ENCODE peak calls at places on chromosomes 6 and 20, in eight cellular contexts. One of them, this sample, is unnamed.

GRCh38 chr6:36685198-36685919 is 6.8 kb downstream of the CDKN1A start:
- DNase-seq in psoas muscle: peak; percentile 42
- DNase-seq in SW480: no peak
- DNase-seq in MCF 10A: no peak
- DNase-seq in LoVo: peak; percentile 24
- DNase-seq in activated B cell treated with CpG ODN at 0.5 μM for 24 hours: no peak
- DNase-seq in NCI-H1694 treated with DMSO at 0.1 percent for 48 hours: no peak
- DNase-seq in GM12865: no peak
- DNase-seq in this sample: no peak

GRCh38 chr20:61361501-61361900 is 109.4 kb downstream of the CDH4 start:
- DNase-seq in NCI-H1694 treated with DMSO at 0.1 percent for 48 hours: no peak
- DNase-seq in psoas muscle: no peak
- DNase-seq in GM12865: no peak
- DNase-seq in SW480: no peak
- DNase-seq in activated B cell treated with CpG ODN at 0.5 μM for 24 hours: no peak
- DNase-seq in MCF 10A: no peak
- DNase-seq in LoVo: no peak
- DNase-seq in this sample: no peak

GRCh38 chr20:35881676-35882075 is 72.6 kb downstream of the SCAND1 start:
- DNase-seq in activated B cell treated with CpG ODN at 0.5 μM for 24 hours: no peak
- DNase-seq in NCI-H1694 treated with DMSO at 0.1 percent for 48 hours: no peak
- DNase-seq in GM12865: no peak
- DNase-seq in SW480: no peak
- DNase-seq in MCF 10A: no peak
- DNase-seq in psoas muscle: no peak
- DNase-seq in LoVo: no peak
- DNase-seq in this sample: no peak

GRCh38 chr6:36977470-36977941 is 8.5 kb downstream of the MTCH1 start:
- DNase-seq in NCI-H1694 treated with DMSO at 0.1 percent for 48 hours: no peak
- DNase-seq in MCF 10A: no peak
- DNase-seq in activated B cell treated with CpG ODN at 0.5 μM for 24 hours: no peak
- DNase-seq in GM12865: peak; percentile 66
- DNase-seq in psoas muscle: no peak
- DNase-seq in LoVo: no peak
- DNase-seq in SW480: no peak
- DNase-seq in this sample: no peak

GRCh38 chr6:91185072-91185471 is 598.2 kb upstream of the MAP3K7 start:
- DNase-seq in psoas muscle: no peak
- DNase-seq in activated B cell treated with CpG ODN at 0.5 μM for 24 hours: no peak
- DNase-seq in MCF 10A: no peak
- DNase-seq in NCI-H1694 treated with DMSO at 0.1 percent for 48 hours: no peak
- DNase-seq in GM12865: no peak
- DNase-seq in SW480: no peak
- DNase-seq in LoVo: no peak
- DNase-seq in this sample: no peak

GRCh38 chr6:36436466-36436865 is 6.2 kb downstream of the PXT1 start:
- DNase-seq in activated B cell treated with CpG ODN at 0.5 μM for 24 hours: no peak
- DNase-seq in MCF 10A: no peak
- DNase-seq in GM12865: peak; percentile 4
- DNase-seq in psoas muscle: no peak
- DNase-seq in SW480: no peak
- DNase-seq in NCI-H1694 treated with DMSO at 0.1 percent for 48 hours: no peak
- DNase-seq in LoVo: no peak
- DNase-seq in this sample: no peak

GRCh38 chr6:26342106-26342999 is 22.6 kb upstream of the BTN3A2 start:
- DNase-seq in psoas muscle: no peak
- DNase-seq in MCF 10A: peak; percentile 45
- DNase-seq in activated B cell treated with CpG ODN at 0.5 μM for 24 hours: no peak
- DNase-seq in GM12865: peak; percentile 82
- DNase-seq in SW480: no peak
- DNase-seq in NCI-H1694 treated with DMSO at 0.1 percent for 48 hours: no peak
- DNase-seq in LoVo: no peak
- DNase-seq in this sample: no peak

GRCh38 chr20:63483834-63484233 is 11.4 kb upstream of the KCNQ2 start:
- DNase-seq in NCI-H1694 treated with DMSO at 0.1 percent for 48 hours: no peak
- DNase-seq in psoas muscle: peak; percentile 68
- DNase-seq in MCF 10A: no peak
- DNase-seq in activated B cell treated with CpG ODN at 0.5 μM for 24 hours: no peak
- DNase-seq in SW480: no peak
- DNase-seq in LoVo: no peak
- DNase-seq in GM12865: no peak
- DNase-seq in this sample: no peak

GRCh38 chr6:152221806-152222628 is 414.5 kb downstream of the ESR1 start:
- DNase-seq in GM12865: no peak
- DNase-seq in LoVo: no peak
- DNase-seq in SW480: no peak
- DNase-seq in psoas muscle: no peak
- DNase-seq in MCF 10A: peak; percentile 14
- DNase-seq in NCI-H1694 treated with DMSO at 0.1 percent for 48 hours: no peak
- DNase-seq in activated B cell treated with CpG ODN at 0.5 μM for 24 hours: no peak
- DNase-seq in this sample: no peak

GRCh38 chr6:5151955-5152401 is 66.8 kb downstream of the PPP1R3G start:
- DNase-seq in psoas muscle: no peak
- DNase-seq in NCI-H1694 treated with DMSO at 0.1 percent for 48 hours: no peak
- DNase-seq in GM12865: no peak
- DNase-seq in MCF 10A: peak; percentile 30
- DNase-seq in SW480: no peak
- DNase-seq in LoVo: no peak
- DNase-seq in activated B cell treated with CpG ODN at 0.5 μM for 24 hours: no peak
- DNase-seq in this sample: no peak

GRCh38 chr20:23995905-23996666 is 7.5 kb upstream of the GGTLC1 start:
- DNase-seq in activated B cell treated with CpG ODN at 0.5 μM for 24 hours: peak; percentile 27
- DNase-seq in NCI-H1694 treated with DMSO at 0.1 percent for 48 hours: peak; percentile 34
- DNase-seq in GM12865: peak; percentile 54
- DNase-seq in LoVo: peak; percentile 49
- DNase-seq in MCF 10A: peak; percentile 43
- DNase-seq in psoas muscle: no peak
- DNase-seq in SW480: peak; percentile 50
- DNase-seq in this sample: peak; percentile 34

GRCh38 chr6:142943746-142944125 is 1.2 kb downstream of the HIVEP2 start:
- DNase-seq in activated B cell treated with CpG ODN at 0.5 μM for 24 hours: peak; percentile 29
- DNase-seq in SW480: peak; percentile 24
- DNase-seq in psoas muscle: no peak
- DNase-seq in LoVo: no peak
- DNase-seq in MCF 10A: peak; percentile 48
- DNase-seq in GM12865: peak; percentile 63
- DNase-seq in NCI-H1694 treated with DMSO at 0.1 percent for 48 hours: no peak
- DNase-seq in this sample: no peak

GRCh38 chr6:14658909-14659561 is 541.5 kb downstream of the CD83 start:
- DNase-seq in activated B cell treated with CpG ODN at 0.5 μM for 24 hours: no peak
- DNase-seq in MCF 10A: peak; percentile 54
- DNase-seq in NCI-H1694 treated with DMSO at 0.1 percent for 48 hours: no peak
- DNase-seq in LoVo: no peak
- DNase-seq in psoas muscle: no peak
- DNase-seq in SW480: no peak
- DNase-seq in GM12865: no peak
- DNase-seq in this sample: no peak

GRCh38 chr20:63553933-63554290 is at the start of gene FNDC11:
- DNase-seq in GM12865: peak; percentile 45
- DNase-seq in LoVo: no peak
- DNase-seq in SW480: peak; percentile 46
- DNase-seq in MCF 10A: no peak
- DNase-seq in activated B cell treated with CpG ODN at 0.5 μM for 24 hours: peak; percentile 70
- DNase-seq in NCI-H1694 treated with DMSO at 0.1 percent for 48 hours: no peak
- DNase-seq in psoas muscle: no peak
- DNase-seq in this sample: peak; percentile 42